ENCODE peak calls at places on chromosomes 1 and 21, in eight cellular contexts. One of them, this sample, is unnamed.

GRCh38 chr1:172708452-172708851 is 49.5 kb downstream of the FASLG start:
- DNase-seq in GM23338: no peak
- DNase-seq in RWPE1: no peak
- DNase-seq in CD8-positive, alpha-beta T cell: no peak
- DNase-seq in CD4-positive, alpha-beta memory T cell: peak
- DNase-seq in body of pancreas: no peak
- DNase-seq in cardiac muscle cell: no peak
- DNase-seq in psoas muscle: no peak
- DNase-seq in this sample: no peak

GRCh38 chr21:41878831-41879189 is 334 bp downstream of the PRDM15 start:
- DNase-seq in CD8-positive, alpha-beta T cell: peak
- DNase-seq in psoas muscle: peak
- DNase-seq in GM23338: peak
- DNase-seq in cardiac muscle cell: peak
- DNase-seq in CD4-positive, alpha-beta memory T cell: peak
- DNase-seq in body of pancreas: peak
- DNase-seq in RWPE1: peak
- DNase-seq in this sample: no peak

GRCh38 chr1:178932552-178932906 is 61.7 kb upstream of the ANGPTL1 start:
- DNase-seq in GM23338: no peak
- DNase-seq in psoas muscle: no peak
- DNase-seq in RWPE1: no peak
- DNase-seq in CD4-positive, alpha-beta memory T cell: no peak
- DNase-seq in CD8-positive, alpha-beta T cell: no peak
- DNase-seq in body of pancreas: no peak
- DNase-seq in cardiac muscle cell: no peak
- DNase-seq in this sample: no peak

GRCh38 chr1:87418048-87418447 is 89.4 kb downstream of the LMO4 start:
- DNase-seq in psoas muscle: no peak
- DNase-seq in GM23338: no peak
- DNase-seq in cardiac muscle cell: no peak
- DNase-seq in RWPE1: no peak
- DNase-seq in CD8-positive, alpha-beta T cell: no peak
- DNase-seq in body of pancreas: no peak
- DNase-seq in CD4-positive, alpha-beta memory T cell: no peak
- DNase-seq in this sample: no peak

GRCh38 chr1:160789702-160790611 is 6.0 kb upstream of the LY9 start:
- DNase-seq in CD8-positive, alpha-beta T cell: no peak
- DNase-seq in cardiac muscle cell: no peak
- DNase-seq in RWPE1: no peak
- DNase-seq in CD4-positive, alpha-beta memory T cell: no peak
- DNase-seq in body of pancreas: no peak
- DNase-seq in psoas muscle: no peak
- DNase-seq in GM23338: no peak
- DNase-seq in this sample: no peak

GRCh38 chr1:92759361-92759760 is 25.5 kb downstream of the EVI5 start:
- DNase-seq in GM23338: no peak
- DNase-seq in CD4-positive, alpha-beta memory T cell: no peak
- DNase-seq in cardiac muscle cell: peak
- DNase-seq in psoas muscle: no peak
- DNase-seq in RWPE1: no peak
- DNase-seq in CD8-positive, alpha-beta T cell: no peak
- DNase-seq in body of pancreas: no peak
- DNase-seq in this sample: no peak

GRCh38 chr1:190205713-190206112 is 272.0 kb downstream of the BRINP3 start:
- DNase-seq in body of pancreas: no peak
- DNase-seq in GM23338: no peak
- DNase-seq in CD8-positive, alpha-beta T cell: no peak
- DNase-seq in CD4-positive, alpha-beta memory T cell: no peak
- DNase-seq in cardiac muscle cell: peak
- DNase-seq in psoas muscle: no peak
- DNase-seq in RWPE1: no peak
- DNase-seq in this sample: no peak

GRCh38 chr1:27318596-27318995 is 3.4 kb upstream of the TMEM222 start:
- DNase-seq in body of pancreas: no peak
- DNase-seq in cardiac muscle cell: no peak
- DNase-seq in CD4-positive, alpha-beta memory T cell: no peak
- DNase-seq in RWPE1: no peak
- DNase-seq in psoas muscle: no peak
- DNase-seq in CD8-positive, alpha-beta T cell: no peak
- DNase-seq in GM23338: no peak
- DNase-seq in this sample: no peak

GRCh38 chr1:89939059-89939570 is 55.8 kb upstream of the ZNF326 start:
- DNase-seq in cardiac muscle cell: no peak
- DNase-seq in GM23338: no peak
- DNase-seq in CD8-positive, alpha-beta T cell: no peak
- DNase-seq in RWPE1: no peak
- DNase-seq in body of pancreas: no peak
- DNase-seq in CD4-positive, alpha-beta memory T cell: no peak
- DNase-seq in psoas muscle: no peak
- DNase-seq in this sample: no peak

GRCh38 chr1:79161077-79161476 is 154.5 kb upstream of the ADGRL4 start:
- DNase-seq in CD8-positive, alpha-beta T cell: no peak
- DNase-seq in RWPE1: peak
- DNase-seq in CD4-positive, alpha-beta memory T cell: no peak
- DNase-seq in GM23338: no peak
- DNase-seq in body of pancreas: no peak
- DNase-seq in psoas muscle: no peak
- DNase-seq in cardiac muscle cell: peak
- DNase-seq in this sample: no peak

GRCh38 chr1:220819627-220820026 is 32.9 kb downstream of the MTARC1 start:
- DNase-seq in CD8-positive, alpha-beta T cell: no peak
- DNase-seq in cardiac muscle cell: no peak
- DNase-seq in RWPE1: no peak
- DNase-seq in GM23338: no peak
- DNase-seq in CD4-positive, alpha-beta memory T cell: no peak
- DNase-seq in body of pancreas: no peak
- DNase-seq in psoas muscle: no peak
- DNase-seq in this sample: no peak
- H3K27ac ChIP-seq in CD8-positive, alpha-beta T cell: no peak
- H3K27ac ChIP-seq in cardiac muscle cell: no peak
- H3K27ac ChIP-seq in RWPE1: no peak
- H3K27ac ChIP-seq in GM23338: no peak
- H3K27ac ChIP-seq in CD4-positive, alpha-beta memory T cell: no peak
- H3K27ac ChIP-seq in body of pancreas: no peak
- H3K27ac ChIP-seq in psoas muscle: no peak
- H3K27ac ChIP-seq in this sample: no peak

GRCh38 chr1:30955448-30956015 is 47.0 kb upstream of the SDC3 start:
- DNase-seq in cardiac muscle cell: peak
- DNase-seq in CD8-positive, alpha-beta T cell: no peak
- DNase-seq in body of pancreas: no peak
- DNase-seq in GM23338: no peak
- DNase-seq in psoas muscle: no peak
- DNase-seq in RWPE1: no peak
- DNase-seq in CD4-positive, alpha-beta memory T cell: no peak
- DNase-seq in this sample: no peak

GRCh38 chr1:30952098-30952497 is 43.5 kb upstream of the SDC3 start:
- DNase-seq in body of pancreas: no peak
- DNase-seq in psoas muscle: no peak
- DNase-seq in GM23338: no peak
- DNase-seq in CD8-positive, alpha-beta T cell: no peak
- DNase-seq in RWPE1: no peak
- DNase-seq in cardiac muscle cell: no peak
- DNase-seq in CD4-positive, alpha-beta memory T cell: no peak
- DNase-seq in this sample: no peak

GRCh38 chr1:30950053-30950452 is 41.5 kb upstream of the SDC3 start:
- DNase-seq in psoas muscle: no peak
- DNase-seq in CD8-positive, alpha-beta T cell: no peak
- DNase-seq in cardiac muscle cell: no peak
- DNase-seq in body of pancreas: no peak
- DNase-seq in GM23338: no peak
- DNase-seq in CD4-positive, alpha-beta memory T cell: no peak
- DNase-seq in RWPE1: no peak
- DNase-seq in this sample: no peak

GRCh38 chr1:30950700-30951099 is 42.1 kb upstream of the SDC3 start:
- DNase-seq in psoas muscle: no peak
- DNase-seq in CD8-positive, alpha-beta T cell: no peak
- DNase-seq in body of pancreas: no peak
- DNase-seq in cardiac muscle cell: no peak
- DNase-seq in GM23338: no peak
- DNase-seq in CD4-positive, alpha-beta memory T cell: no peak
- DNase-seq in RWPE1: no peak
- DNase-seq in this sample: no peak

GRCh38 chr1:30953685-30954084 is 45.1 kb upstream of the SDC3 start:
- DNase-seq in CD4-positive, alpha-beta memory T cell: no peak
- DNase-seq in RWPE1: no peak
- DNase-seq in cardiac muscle cell: no peak
- DNase-seq in CD8-positive, alpha-beta T cell: no peak
- DNase-seq in GM23338: no peak
- DNase-seq in psoas muscle: no peak
- DNase-seq in body of pancreas: no peak
- DNase-seq in this sample: no peak
- H3K27ac ChIP-seq in CD4-positive, alpha-beta memory T cell: no peak
- H3K27ac ChIP-seq in RWPE1: no peak
- H3K27ac ChIP-seq in cardiac muscle cell: no peak
- H3K27ac ChIP-seq in CD8-positive, alpha-beta T cell: no peak
- H3K27ac ChIP-seq in GM23338: peak
- H3K27ac ChIP-seq in psoas muscle: no peak
- H3K27ac ChIP-seq in body of pancreas: no peak
- H3K27ac ChIP-seq in this sample: no peak

GRCh38 chr1:97685355-97685754 is 235.5 kb downstream of the DPYD start:
- DNase-seq in psoas muscle: no peak
- DNase-seq in RWPE1: no peak
- DNase-seq in body of pancreas: no peak
- DNase-seq in GM23338: no peak
- DNase-seq in CD8-positive, alpha-beta T cell: no peak
- DNase-seq in CD4-positive, alpha-beta memory T cell: no peak
- DNase-seq in cardiac muscle cell: no peak
- DNase-seq in this sample: no peak
- H3K27ac ChIP-seq in psoas muscle: no peak
- H3K27ac ChIP-seq in RWPE1: no peak
- H3K27ac ChIP-seq in body of pancreas: no peak
- H3K27ac ChIP-seq in GM23338: no peak
- H3K27ac ChIP-seq in CD8-positive, alpha-beta T cell: no peak
- H3K27ac ChIP-seq in CD4-positive, alpha-beta memory T cell: no peak
- H3K27ac ChIP-seq in cardiac muscle cell: no peak
- H3K27ac ChIP-seq in this sample: no peak

GRCh38 chr21:18275740-18276139 is 31.1 kb downstream of the CHODL start:
- DNase-seq in psoas muscle: no peak
- DNase-seq in cardiac muscle cell: no peak
- DNase-seq in CD4-positive, alpha-beta memory T cell: no peak
- DNase-seq in GM23338: no peak
- DNase-seq in body of pancreas: no peak
- DNase-seq in CD8-positive, alpha-beta T cell: no peak
- DNase-seq in RWPE1: no peak
- DNase-seq in this sample: no peak
- H3K27ac ChIP-seq in psoas muscle: no peak
- H3K27ac ChIP-seq in cardiac muscle cell: no peak
- H3K27ac ChIP-seq in CD4-positive, alpha-beta memory T cell: no peak
- H3K27ac ChIP-seq in GM23338: no peak
- H3K27ac ChIP-seq in body of pancreas: no peak
- H3K27ac ChIP-seq in CD8-positive, alpha-beta T cell: no peak
- H3K27ac ChIP-seq in RWPE1: no peak
- H3K27ac ChIP-seq in this sample: no peak

This sample was measured in iPS DF 6.9.